ENCODE peak calls at places on chromosomes 7 and 10, in five cellular contexts. One of them, this sample, is unnamed.

GRCh38 chr7:7438851-7439250 is 96.8 kb downstream of the COL28A1 start:
- DNase-seq in H1: peak; percentile 10
- DNase-seq in HepG2: peak; percentile 36
- DNase-seq in HCT116: peak; percentile 87
- DNase-seq in GM12878: no peak
- DNase-seq in this sample: no peak

GRCh38 chr7:55063633-55064032 is 44.8 kb downstream of the EGFR start:
- DNase-seq in HepG2: no peak
- DNase-seq in HCT116: no peak
- DNase-seq in GM12878: no peak
- DNase-seq in H1: no peak
- DNase-seq in this sample: no peak

GRCh38 chr10:1196656-1197055 is 140.5 kb downstream of the WDR37 start:
- DNase-seq in GM12878: no peak
- DNase-seq in H1: no peak
- DNase-seq in HCT116: no peak
- DNase-seq in HepG2: no peak
- DNase-seq in this sample: no peak

GRCh38 chr7:46933596-46933995 is 648.3 kb downstream of the TNS3 start:
- DNase-seq in HepG2: no peak
- DNase-seq in GM12878: no peak
- DNase-seq in HCT116: no peak
- DNase-seq in H1: no peak
- DNase-seq in this sample: no peak

GRCh38 chr7:116570306-116570705 is 45.5 kb downstream of the CAV1 start:
- DNase-seq in GM12878: no peak
- DNase-seq in H1: no peak
- DNase-seq in HepG2: no peak
- DNase-seq in HCT116: no peak
- DNase-seq in this sample: no peak

GRCh38 chr10:109902992-109903947 is 20.0 kb downstream of the XPNPEP1 start:
- DNase-seq in HepG2: no peak
- DNase-seq in HCT116: no peak
- DNase-seq in H1: no peak
- DNase-seq in GM12878: no peak
- DNase-seq in this sample: no peak

GRCh38 chr10:119412831-119413737 is 129.4 kb downstream of the RGS10 start:
- DNase-seq in HepG2: peak; percentile 34
- DNase-seq in H1: no peak
- DNase-seq in HCT116: no peak
- DNase-seq in GM12878: no peak
- DNase-seq in this sample: no peak

GRCh38 chr7:108351715-108352114 is 104.5 kb downstream of the NRCAM start:
- DNase-seq in H1: no peak
- DNase-seq in HCT116: no peak
- DNase-seq in GM12878: no peak
- DNase-seq in HepG2: peak; percentile 79
- DNase-seq in this sample: no peak

GRCh38 chr7:130352335-130353074 is 7.9 kb downstream of the CPA5 start:
- DNase-seq in GM12878: no peak
- DNase-seq in HCT116: no peak
- DNase-seq in H1: no peak
- DNase-seq in HepG2: no peak
- DNase-seq in this sample: no peak

GRCh38 chr7:124351950-124352349 is 319.1 kb upstream of the TMEM229A start:
- DNase-seq in GM12878: no peak
- DNase-seq in HCT116: no peak
- DNase-seq in HepG2: no peak
- DNase-seq in H1: no peak
- DNase-seq in this sample: no peak

GRCh38 chr10:35364808-35365207 is 28.5 kb downstream of the CCNY start:
- DNase-seq in HCT116: no peak
- DNase-seq in HepG2: peak; percentile 95
- DNase-seq in H1: no peak
- DNase-seq in GM12878: no peak
- DNase-seq in this sample: no peak

GRCh38 chr7:131106681-131107342 is 220.9 kb upstream of the MKLN1 start:
- DNase-seq in H1: no peak
- DNase-seq in GM12878: no peak
- DNase-seq in HepG2: no peak
- DNase-seq in HCT116: no peak
- DNase-seq in this sample: peak; percentile 72

GRCh38 chr10:122213766-122214165 is 57.3 kb upstream of the BTBD16 start:
- DNase-seq in HepG2: no peak
- DNase-seq in GM12878: no peak
- DNase-seq in H1: no peak
- DNase-seq in HCT116: no peak
- DNase-seq in this sample: no peak

GRCh38 chr7:137852108-137852507 is 5.3 kb upstream of the DGKI start:
- DNase-seq in HepG2: no peak
- DNase-seq in HCT116: no peak
- DNase-seq in GM12878: no peak
- DNase-seq in H1: no peak
- DNase-seq in this sample: no peak

GRCh38 chr10:11684717-11685645 is 57.2 kb upstream of the ECHDC3 start:
- DNase-seq in HCT116: peak; percentile 96
- DNase-seq in H1: peak; percentile 5
- DNase-seq in GM12878: peak; percentile 94
- DNase-seq in HepG2: no peak
- DNase-seq in this sample: peak; percentile 73
- TF ChIP-seq SRF in HCT116: peak; percentile 55
- TF ChIP-seq SRF in H1: no peak
- TF ChIP-seq SRF in GM12878: peak; percentile 3
- TF ChIP-seq SRF in HepG2: no peak
- TF ChIP-seq SRF in this sample: no peak

GRCh38 chr7:115350764-115351163 is 428.9 kb downstream of the MDFIC start:
- DNase-seq in GM12878: no peak
- DNase-seq in HCT116: no peak
- DNase-seq in H1: no peak
- DNase-seq in HepG2: no peak
- DNase-seq in this sample: no peak
- TF ChIP-seq ZNF274 in GM12878: no peak
- TF ChIP-seq ZNF274 in HCT116: no peak
- TF ChIP-seq ZNF274 in H1: no peak
- TF ChIP-seq ZNF274 in HepG2: no peak
- TF ChIP-seq ZNF274 in this sample: no peak

GRCh38 chr10:88541116-88541626 is 41.9 kb downstream of the RNLS start:
- DNase-seq in H1: no peak
- DNase-seq in GM12878: no peak
- DNase-seq in HepG2: no peak
- DNase-seq in HCT116: no peak
- DNase-seq in this sample: no peak

GRCh38 chr10:88540355-88540754 is 42.8 kb downstream of the RNLS start:
- DNase-seq in H1: no peak
- DNase-seq in HepG2: no peak
- DNase-seq in HCT116: no peak
- DNase-seq in GM12878: no peak
- DNase-seq in this sample: no peak

GRCh38 chr10:88545359-88545758 is 37.8 kb downstream of the RNLS start:
- DNase-seq in HepG2: no peak
- DNase-seq in GM12878: no peak
- DNase-seq in HCT116: no peak
- DNase-seq in H1: no peak
- DNase-seq in this sample: no peak

GRCh38 chr10:88544140-88544870 is 38.8 kb downstream of the RNLS start:
- DNase-seq in HepG2: no peak
- DNase-seq in H1: no peak
- DNase-seq in GM12878: no peak
- DNase-seq in HCT116: no peak
- DNase-seq in this sample: no peak

GRCh38 chr10:88542522-88542921 is 40.6 kb downstream of the RNLS start:
- DNase-seq in HCT116: no peak
- DNase-seq in GM12878: no peak
- DNase-seq in HepG2: no peak
- DNase-seq in H1: no peak
- DNase-seq in this sample: no peak
- TF ChIP-seq SRF in HCT116: no peak
- TF ChIP-seq SRF in GM12878: no peak
- TF ChIP-seq SRF in HepG2: no peak
- TF ChIP-seq SRF in H1: no peak
- TF ChIP-seq SRF in this sample: no peak

DNA sequence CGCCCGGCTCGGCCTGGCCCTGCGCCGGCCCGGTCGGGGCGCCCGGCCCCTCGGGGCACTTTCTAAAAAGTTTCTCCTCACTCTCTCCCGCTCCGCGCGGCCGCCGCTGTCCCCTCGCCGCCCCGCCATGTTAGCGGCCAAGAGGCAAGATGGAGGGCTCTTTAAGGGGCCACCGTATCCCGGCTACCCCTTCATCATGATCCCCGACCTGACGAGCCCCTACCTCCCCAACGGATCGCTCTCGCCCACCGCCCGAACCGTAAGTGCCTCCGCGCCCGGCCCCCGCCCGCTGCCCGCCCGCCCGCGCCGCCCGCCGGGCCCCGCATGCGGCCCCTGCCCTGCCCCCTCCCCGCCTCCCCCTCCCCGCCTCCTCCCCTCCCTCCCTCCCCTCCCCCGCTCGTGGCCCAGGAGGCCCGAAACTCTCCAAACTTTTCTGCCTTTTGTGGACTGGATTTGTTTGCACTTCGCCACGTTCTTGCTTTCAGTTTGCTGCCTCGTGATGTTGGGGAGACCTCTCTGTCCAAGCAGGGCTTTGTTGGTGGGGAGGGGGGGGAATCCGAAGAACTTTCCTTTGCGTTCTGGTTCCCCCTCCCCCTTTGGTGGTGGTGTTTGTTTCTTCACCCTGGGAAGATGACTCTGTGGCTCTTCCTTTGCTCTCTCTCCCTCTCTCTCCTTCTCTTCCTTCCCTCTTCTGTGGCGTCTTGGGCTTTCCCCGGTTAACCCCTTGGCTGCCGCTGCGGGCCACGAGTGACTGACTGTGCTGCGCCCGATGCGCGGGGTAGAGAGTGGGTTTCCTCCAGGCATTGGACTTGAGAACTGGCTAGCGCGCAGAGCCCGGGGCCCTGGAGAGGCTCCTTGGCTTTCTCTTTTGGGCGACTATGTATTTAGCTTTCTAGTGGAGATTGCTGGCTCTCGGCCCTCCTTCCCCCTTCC is 1.6 kb downstream of the TCF7L2 start:
- DNase-seq in H1: no peak
- DNase-seq in GM12878: no peak
- DNase-seq in HCT116: peak; percentile 72
- DNase-seq in HepG2: peak; percentile 86
- DNase-seq in this sample: peak; percentile 41
- TF ChIP-seq ZNF274 in H1: no peak
- TF ChIP-seq ZNF274 in GM12878: no peak
- TF ChIP-seq ZNF274 in HCT116: no peak
- TF ChIP-seq ZNF274 in HepG2: no peak
- TF ChIP-seq ZNF274 in this sample: no peak

DNA sequence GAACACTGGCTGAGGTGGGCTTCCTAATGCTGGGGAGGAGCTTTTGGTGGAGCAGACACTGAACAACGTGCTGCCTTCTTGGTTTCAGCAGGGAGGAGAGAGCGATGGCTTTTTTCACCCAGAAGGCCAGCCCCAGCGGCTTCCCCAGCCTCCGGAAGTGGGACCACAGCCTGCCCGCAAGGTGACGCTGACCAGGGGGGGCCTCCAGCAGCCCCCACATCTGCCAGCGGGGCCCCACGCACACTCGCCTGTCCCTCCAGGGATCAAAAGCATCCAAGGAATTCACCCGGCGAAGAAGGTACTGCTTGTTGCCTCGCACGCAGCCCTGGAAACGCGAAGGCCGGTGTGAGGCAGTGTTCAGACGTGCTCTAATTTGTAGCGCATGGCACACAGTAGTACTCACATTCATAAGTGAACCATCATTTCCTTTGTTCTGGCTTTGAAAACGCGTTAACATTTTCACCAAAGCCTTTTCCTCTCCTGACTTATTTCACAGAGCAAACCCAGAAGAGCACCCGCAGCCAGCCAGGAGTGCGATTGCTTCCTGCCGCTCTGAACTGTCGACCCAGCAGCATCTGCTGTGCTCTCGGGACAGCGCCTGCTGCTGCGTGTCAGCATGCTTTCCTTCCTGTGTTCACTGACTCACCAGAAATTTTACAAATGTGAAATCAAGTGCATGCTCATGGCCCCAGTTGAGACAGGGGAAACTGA is 48.4 kb downstream of the SHH start:
- DNase-seq in HepG2: no peak
- DNase-seq in GM12878: no peak
- DNase-seq in H1: no peak
- DNase-seq in HCT116: no peak
- DNase-seq in this sample: no peak
- TF ChIP-seq SRF in HepG2: no peak
- TF ChIP-seq SRF in GM12878: no peak
- TF ChIP-seq SRF in H1: no peak
- TF ChIP-seq SRF in HCT116: no peak
- TF ChIP-seq SRF in this sample: no peak

GRCh38 chr7:151782598-151783448 is 94.1 kb downstream of the PRKAG2 start:
- DNase-seq in HepG2: peak; percentile 43
- DNase-seq in GM12878: no peak
- DNase-seq in HCT116: peak; percentile 53
- DNase-seq in H1: peak; percentile 58
- DNase-seq in this sample: peak; percentile 96
- TF ChIP-seq ZNF274 in HepG2: no peak
- TF ChIP-seq ZNF274 in GM12878: no peak
- TF ChIP-seq ZNF274 in HCT116: no peak
- TF ChIP-seq ZNF274 in H1: no peak
- TF ChIP-seq ZNF274 in this sample: no peak

DNA sequence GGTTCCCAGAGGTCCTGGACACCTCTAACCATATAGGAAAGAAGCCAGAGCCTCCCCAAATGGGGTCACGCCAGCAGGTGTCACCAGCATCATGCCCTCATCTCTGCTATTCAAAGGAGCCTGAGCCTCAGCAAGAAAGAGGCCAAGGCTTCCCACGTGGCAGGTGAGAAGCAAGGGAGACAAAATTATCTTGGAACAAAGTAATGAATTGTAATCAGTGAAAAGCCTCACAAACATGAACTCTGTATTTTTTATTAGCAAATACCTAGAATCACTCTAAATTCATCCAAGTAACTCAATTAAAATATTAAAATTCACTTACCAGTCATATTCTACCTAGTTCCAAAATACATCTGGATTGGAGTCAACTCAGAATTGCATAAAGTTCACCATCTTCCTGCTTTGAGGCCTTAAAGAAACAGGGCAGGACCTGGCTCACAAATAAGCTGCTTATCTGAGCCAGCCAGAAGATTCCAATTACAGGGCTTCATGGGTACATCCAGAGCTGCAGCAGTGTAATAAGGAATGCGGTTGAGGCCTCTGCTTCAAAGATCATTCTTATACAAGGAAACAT is 68.7 kb downstream of the SGMS1 start:
- DNase-seq in HCT116: no peak
- DNase-seq in H1: no peak
- DNase-seq in HepG2: no peak
- DNase-seq in GM12878: no peak
- DNase-seq in this sample: peak; percentile 81
- TF ChIP-seq SRF in HCT116: no peak
- TF ChIP-seq SRF in H1: no peak
- TF ChIP-seq SRF in HepG2: no peak
- TF ChIP-seq SRF in GM12878: no peak
- TF ChIP-seq SRF in this sample: no peak

GRCh38 chr10:78717200-78717599 is 351.6 kb upstream of the ZMIZ1 start:
- DNase-seq in HepG2: no peak
- DNase-seq in GM12878: no peak
- DNase-seq in H1: no peak
- DNase-seq in HCT116: no peak
- DNase-seq in this sample: no peak
- TF ChIP-seq ZNF274 in HepG2: no peak
- TF ChIP-seq ZNF274 in GM12878: no peak
- TF ChIP-seq ZNF274 in H1: no peak
- TF ChIP-seq ZNF274 in HCT116: no peak
- TF ChIP-seq ZNF274 in this sample: no peak